ENCODE peak calls at places on chromosome 13, in eight cellular contexts. Q is heart left ventricle, P is adipocyte, N is ascending aorta, U is dorsolateral prefrontal cortex, Z is breast epithelium, G is skeletal muscle cell, B is mucosa of descending colon. S is an unnamed sample.

GRCh38 chr13:40132249-40132648 is 476.8 kb downstream of the COG6 start:
- DNase-seq in U (no peak), B (no peak), N (no peak), Z (no peak), P (no peak), Q (no peak), G (no peak), S (no peak)

GRCh38 chr13:26759907-26760834 is at the start of gene GPR12:
- DNase-seq in P (peak), G (no peak), Q (no peak), N (no peak), Z (no peak), U (no peak), B (no peak), S (no peak)

GRCh38 chr13:100721885-100722512 is 47.4 kb upstream of the TMTC4 start:
- DNase-seq in P (peak), Z (no peak), U (peak), Q (no peak), N (no peak), B (peak), G (peak), S (peak)

GRCh38 chr13:99425485-99426341 is 75.6 kb upstream of the TM9SF2 start:
- DNase-seq in Q (no peak), N (no peak), Z (no peak), G (no peak), U (no peak), P (no peak), B (peak), S (no peak)

GRCh38 chr13:65789815-65790214 is 1440.3 kb downstream of the PCDH9 start:
- DNase-seq in Z (no peak), G (peak), N (no peak), B (no peak), Q (no peak), P (peak), U (no peak), S (peak)

GRCh38 chr13:44237276-44237767 is 136.3 kb upstream of the SERP2 start:
- DNase-seq in U (peak), P (peak), Z (no peak), G (peak), B (peak), N (peak), Q (no peak), S (peak)

GRCh38 chr13:40794414-40795368 is 5.3 kb downstream of the SLC25A15 start:
- DNase-seq in B (no peak), P (no peak), U (no peak), Q (no peak), Z (no peak), G (no peak), N (no peak), S (no peak)

GRCh38 chr13:66405908-66406802 is 824.0 kb downstream of the PCDH9 start:
- DNase-seq in U (no peak), Z (no peak), G (peak), P (peak), Q (no peak), B (no peak), N (no peak), S (peak)

GRCh38 chr13:79267560-79267959 is 138.5 kb downstream of the RBM26 start:
- DNase-seq in Z (no peak), U (no peak), B (no peak), N (no peak), P (no peak), Q (no peak), G (no peak), S (no peak)

GRCh38 chr13:73754727-73755292 is 379.4 kb downstream of the KLF12 start:
- DNase-seq in Z (no peak), U (no peak), P (peak), Q (no peak), B (peak), G (no peak), N (no peak), S (peak)

GRCh38 chr13:44660050-44660449 is 83.9 kb upstream of the TSC22D1 start:
- DNase-seq in P (no peak), Q (no peak), G (no peak), B (no peak), U (no peak), Z (no peak), N (no peak), S (no peak)

GRCh38 chr13:107216046-107216715 is 648.2 kb upstream of the ARGLU1 start:
- DNase-seq in P (no peak), Q (no peak), U (no peak), N (no peak), Z (no peak), B (no peak), G (no peak), S (peak)

GRCh38 chr13:35621989-35622388 is 145.5 kb upstream of the MAB21L1 start:
- DNase-seq in Z (no peak), G (peak), N (no peak), P (peak), U (no peak), Q (no peak), B (no peak), S (no peak)

GRCh38 chr13:113862766-113863510 is 938 bp downstream of the GAS6 start:
- DNase-seq in Z (peak), N (no peak), Q (peak), P (peak), U (no peak), G (no peak), B (peak), S (no peak)

GRCh38 chr13:35190241-35190640 is 248.2 kb downstream of the NBEA start:
- DNase-seq in U (no peak), N (no peak), Z (no peak), B (no peak), Q (no peak), P (peak), G (no peak), S (peak)

GRCh38 chr13:90121784-90122183 is 1225.7 kb upstream of the MIR17HG start:
- DNase-seq in P (no peak), G (no peak), B (no peak), U (no peak), Q (no peak), Z (no peak), N (no peak), S (no peak)

GRCh38 chr13:111789420-111789819 is 277.5 kb upstream of the SOX1 start:
- DNase-seq in G (no peak), B (no peak), Q (peak), N (no peak), U (no peak), P (no peak), Z (no peak), S (no peak)

GRCh38 chr13:108020027-108020426 is 195.3 kb downstream of the LIG4 start:
- DNase-seq in G (no peak), P (no peak), U (no peak), Z (no peak), N (no peak), B (no peak), Q (no peak), S (no peak)

GRCh38 chr13:77000475-77000874 is 8.6 kb downstream of the CLN5 start:
- DNase-seq in G (no peak), Z (no peak), Q (no peak), N (no peak), B (no peak), U (no peak), P (no peak), S (peak)

GRCh38 chr13:29446016-29446415 is 149.5 kb downstream of the SLC7A1 start:
- DNase-seq in U (no peak), P (no peak), G (no peak), Z (no peak), B (no peak), Q (no peak), N (no peak), S (no peak)

GRCh38 chr13:48194392-48194754 is 38.6 kb upstream of the ITM2B start:
- DNase-seq in U (no peak), B (no peak), G (no peak), N (no peak), P (no peak), Z (no peak), Q (no peak), S (no peak)

GRCh38 chr13:96544965-96545364 is 449.3 kb downstream of the OXGR1 start:
- DNase-seq in N (no peak), Z (no peak), P (peak), G (no peak), Q (no peak), B (no peak), U (no peak), S (no peak)

GRCh38 chr13:72258340-72258981 is 391.5 kb upstream of the DACH1 start:
- DNase-seq in P (peak), U (no peak), N (no peak), B (no peak), Z (no peak), Q (no peak), G (no peak), S (no peak)

GRCh38 chr13:85236431-85236830 is 562.8 kb downstream of the SLITRK6 start:
- DNase-seq in G (peak), U (no peak), B (no peak), P (peak), N (no peak), Z (no peak), Q (no peak), S (no peak)

GRCh38 chr13:43516401-43516826 is 270.4 kb downstream of the ENOX1 start:
- DNase-seq in Z (no peak), N (no peak), Q (no peak), P (peak), G (peak), B (no peak), U (no peak), S (peak)

GRCh38 chr13:35164324-35164932 is 222.4 kb downstream of the NBEA start:
- DNase-seq in P (peak), Q (no peak), U (no peak), G (no peak), B (no peak), Z (no peak), N (no peak), S (no peak)

GRCh38 chr13:106714271-106714670 is 146.3 kb upstream of the ARGLU1 start:
- DNase-seq in Q (no peak), U (no peak), B (no peak), N (no peak), G (no peak), P (no peak), Z (no peak), S (no peak)

GRCh38 chr13:28376604-28377003 is 118.3 kb downstream of the FLT1 start:
- DNase-seq in N (no peak), Z (no peak), B (no peak), P (no peak), U (no peak), G (no peak), Q (no peak), S (no peak)

GRCh38 chr13:27810461-27810860 is 18.2 kb downstream of the GSX1 start:
- DNase-seq in P (no peak), Z (no peak), N (no peak), U (no peak), B (no peak), Q (no peak), G (no peak), S (no peak)

GRCh38 chr13:111256946-111257345 is 63.5 kb upstream of the TEX29 start:
- DNase-seq in B (no peak), P (no peak), G (no peak), U (no peak), Z (no peak), N (no peak), Q (no peak), S (no peak)

GRCh38 chr13:30932481-30933333 is at the start of gene TEX26:
- DNase-seq in Z (no peak), G (no peak), Q (peak), U (no peak), N (no peak), B (no peak), P (no peak), S (no peak)

GRCh38 chr13:98853791-98854191 is 101.3 kb upstream of the SLC15A1 start:
- DNase-seq in B (peak), N (peak), Q (no peak), P (peak), Z (no peak), U (no peak), G (no peak), S (peak)

GRCh38 chr13:39159393-39159792 is 121.1 kb downstream of the NHLRC3 start:
- DNase-seq in G (no peak), Z (no peak), B (no peak), Q (no peak), P (no peak), N (no peak), U (no peak), S (no peak)

GRCh38 chr13:52903320-52903719 is 54.9 kb upstream of the PCDH8 start:
- DNase-seq in Q (no peak), Z (no peak), B (no peak), U (no peak), P (no peak), G (no peak), N (no peak), S (no peak)

GRCh38 chr13:113975416-113975815 is 1.5 kb upstream of the C13orf46 start:
- DNase-seq in G (no peak), B (no peak), N (no peak), Q (peak), P (no peak), Z (no peak), U (peak), S (no peak)

DNA sequence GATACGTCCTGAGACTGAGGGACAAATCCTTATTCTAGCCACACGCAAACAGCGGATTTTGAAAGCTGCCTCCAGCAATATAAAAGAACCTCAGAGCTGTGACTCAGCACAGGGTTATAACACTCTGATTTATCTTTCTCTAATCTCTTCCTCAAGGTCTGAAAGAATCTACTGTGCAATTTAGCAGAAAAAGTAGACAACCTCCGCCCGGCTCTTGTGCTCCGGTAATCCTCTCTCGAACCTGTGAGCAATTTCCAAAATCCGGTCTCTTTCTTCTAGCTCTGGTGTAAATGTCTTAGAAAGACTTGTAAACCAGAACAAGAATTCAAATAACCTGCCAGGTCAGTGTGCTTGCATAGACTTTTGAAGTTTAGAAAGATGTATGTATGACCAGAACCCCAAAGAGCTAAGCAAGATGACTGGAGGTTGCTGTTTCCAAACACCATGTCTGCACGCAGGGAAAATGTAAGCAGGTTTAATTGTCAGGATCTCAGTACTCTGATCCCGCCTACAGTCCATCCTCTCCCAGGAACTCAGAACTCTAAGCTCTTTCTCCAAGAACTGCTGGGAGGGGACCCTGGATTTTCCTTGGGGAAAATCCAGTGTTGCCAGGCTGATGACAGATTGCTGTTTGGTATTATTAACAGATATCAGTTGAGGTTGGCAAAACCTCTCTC is 338.1 kb downstream of the RFC3 start:
- DNase-seq in N (no peak), Z (no peak), B (peak), P (peak), G (no peak), Q (no peak), U (no peak), S (no peak)
- H3K4me3 ChIP-seq in N (no peak), Z (no peak), B (no peak), P (no peak), G (no peak), Q (no peak), U (no peak), S (no peak)

DNA sequence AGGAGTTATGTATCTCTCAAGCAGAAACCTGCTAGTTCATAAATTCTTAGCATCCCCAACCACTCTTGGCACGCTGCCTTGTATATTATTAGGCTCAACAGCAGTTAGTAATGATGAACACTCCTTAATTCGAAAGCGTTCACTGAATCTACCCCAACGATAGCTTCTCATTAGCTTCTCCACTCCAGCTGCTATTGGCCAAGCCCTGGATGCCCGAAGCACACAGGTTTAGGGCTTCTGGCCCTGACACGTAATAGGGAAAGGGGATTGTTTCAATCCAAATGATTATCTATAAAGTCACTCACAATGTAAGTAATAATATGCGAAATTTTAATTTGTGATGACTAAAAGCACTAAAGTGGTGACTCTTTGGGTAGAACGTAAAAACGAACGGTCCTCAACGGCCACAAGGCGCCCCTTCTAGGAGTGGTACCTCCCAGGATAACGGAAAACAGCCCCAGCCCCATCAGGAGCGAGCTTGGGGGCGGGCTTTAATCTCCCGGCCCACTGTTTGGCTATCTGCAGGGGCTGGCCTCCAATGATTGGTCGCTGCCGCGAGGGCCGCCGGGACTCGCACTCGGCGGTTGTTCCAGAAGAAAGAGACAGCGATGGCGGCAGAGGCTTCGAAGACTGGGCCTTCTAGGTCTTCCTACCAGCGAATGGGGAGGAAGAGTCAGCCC is at the start of gene RNF17:
- DNase-seq in Q (no peak), P (no peak), B (no peak), Z (no peak), N (no peak), G (no peak), U (no peak), S (no peak)
- H3K4me3 ChIP-seq in Q (no peak), P (no peak), B (no peak), Z (no peak), N (no peak), G (no peak), U (no peak), S (no peak)

DNA sequence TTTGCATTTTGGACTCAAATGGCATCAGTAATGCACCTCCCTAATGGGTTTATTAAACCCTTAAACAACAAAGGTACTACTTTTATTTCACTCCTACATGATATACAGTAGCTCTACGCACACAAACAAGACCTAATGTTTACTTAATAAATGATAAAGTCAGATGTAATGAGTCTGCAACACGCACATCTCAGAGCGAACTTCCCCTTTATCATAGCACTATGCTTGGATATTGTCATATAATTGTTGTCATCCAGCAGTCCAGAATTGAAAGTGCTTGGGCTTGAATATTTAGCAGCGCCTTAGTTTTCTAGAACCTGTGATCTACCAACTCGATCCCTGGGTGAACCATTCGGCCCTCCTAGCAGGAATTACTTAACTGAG is 762 bp downstream of the PARP4 start:
- DNase-seq in Z (no peak), P (no peak), N (no peak), U (no peak), Q (no peak), B (no peak), G (no peak), S (no peak)
- H3K4me3 ChIP-seq in Z (peak), P (peak), N (peak), U (peak), Q (peak), B (peak), G (peak), S (peak)

GRCh38 chr13:50224534-50224933 is 209.3 kb downstream of the KCNRG start:
- DNase-seq in U (no peak), Z (no peak), B (no peak), Q (no peak), P (peak), G (peak), N (no peak), S (peak)

GRCh38 chr13:50228527-50228926 is 213.3 kb downstream of the KCNRG start:
- DNase-seq in Z (no peak), G (no peak), U (no peak), Q (no peak), B (no peak), P (no peak), N (no peak), S (no peak)

GRCh38 chr13:50225188-50226155 is 210.2 kb downstream of the KCNRG start:
- DNase-seq in Z (no peak), P (no peak), G (no peak), B (no peak), U (no peak), N (no peak), Q (no peak), S (no peak)

GRCh38 chr13:50227356-50227755 is 212.1 kb downstream of the KCNRG start:
- DNase-seq in B (no peak), Z (no peak), N (no peak), Q (no peak), P (no peak), U (no peak), G (no peak), S (no peak)

DNA sequence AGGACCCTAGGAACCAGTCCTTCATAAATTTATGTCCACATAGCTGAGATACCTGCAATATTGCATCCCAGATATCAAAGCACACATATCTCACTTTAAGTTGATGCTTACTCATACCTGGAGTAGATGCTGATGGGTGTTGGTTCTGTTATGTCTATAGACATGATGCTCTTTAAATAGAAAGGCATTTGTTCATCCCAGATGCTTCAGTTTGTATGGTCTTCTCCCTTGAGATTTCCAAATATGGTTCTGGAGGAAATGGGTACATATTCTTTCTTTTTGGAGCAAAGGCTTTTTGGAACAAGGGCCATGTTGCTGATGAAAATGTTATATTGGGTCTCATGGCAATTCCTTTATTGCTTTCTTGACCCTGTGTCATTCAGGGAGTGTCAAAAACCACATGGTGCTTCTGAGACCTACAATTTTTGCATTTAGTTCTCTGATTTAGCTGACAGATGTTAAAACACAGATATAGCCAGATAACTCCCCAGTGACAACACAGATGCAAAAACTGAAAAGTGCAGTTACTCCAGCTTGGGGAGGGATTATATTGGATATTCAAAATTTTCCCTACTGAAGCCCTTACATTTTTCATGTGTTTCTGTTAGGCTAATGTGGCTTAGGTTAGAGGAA is 211.4 kb downstream of the KCNRG start:
- DNase-seq in Q (no peak), P (no peak), B (no peak), N (no peak), Z (no peak), U (no peak), G (peak), S (no peak)
- H3K4me3 ChIP-seq in Q (no peak), P (no peak), B (no peak), N (no peak), Z (no peak), U (no peak), G (no peak), S (no peak)